ENCODE peak calls at places on chromosomes 6 and 20, in seven cellular contexts. F is OCI-LY7, K is osteocyte, N is neural progenitor cell, H is GM04503, Y is memory B cell, C is EH. I is an unnamed sample.

GRCh38 chr6:14544689-14545088 is 427.1 kb downstream of the CD83 start:
- DNase-seq in K (no peak), Y (no peak), N (no peak), C (no peak), F (peak), H (no peak), I (no peak)

GRCh38 chr6:150592377-150592995 is 7.2 kb upstream of the PLEKHG1 start:
- DNase-seq in H (no peak), N (no peak), Y (no peak), C (no peak), F (no peak), K (no peak), I (no peak)

GRCh38 chr20:53930651-53931504 is 139.5 kb downstream of the BCAS1 start:
- DNase-seq in H (no peak), N (no peak), F (peak), Y (no peak), K (no peak), C (peak), I (peak)

GRCh38 chr6:14129572-14129971 is 12.0 kb downstream of the CD83 start:
- DNase-seq in C (peak), F (peak), K (no peak), Y (no peak), H (peak), N (peak), I (peak)

GRCh38 chr6:152905551-152906299 is 77.1 kb downstream of the FBXO5 start:
- DNase-seq in Y (no peak), C (no peak), F (no peak), H (no peak), K (no peak), N (no peak), I (no peak)

GRCh38 chr6:117495873-117496272 is 13.4 kb downstream of the DCBLD1 start:
- DNase-seq in C (peak), N (no peak), F (no peak), H (no peak), K (no peak), Y (no peak), I (no peak)

GRCh38 chr20:21505161-21505809 is 8.6 kb downstream of the NKX2-2 start:
- DNase-seq in K (no peak), N (peak), Y (peak), H (no peak), F (peak), C (peak), I (peak)

GRCh38 chr20:46027245-46027853 is 1.7 kb upstream of the SLC12A5 start:
- DNase-seq in F (peak), K (no peak), Y (no peak), N (peak), C (peak), H (peak), I (peak)

GRCh38 chr6:41768545-41769308 is 11.0 kb downstream of the FRS3 start:
- DNase-seq in H (no peak), K (no peak), Y (no peak), N (no peak), F (no peak), C (no peak), I (no peak)

GRCh38 chr20:32125511-32125910 is 16.0 kb downstream of the TM9SF4 start:
- DNase-seq in N (no peak), H (no peak), Y (no peak), F (no peak), K (no peak), C (no peak), I (no peak)

GRCh38 chr20:10898555-10898954 is 224.8 kb upstream of the JAG1 start:
- DNase-seq in C (no peak), K (no peak), F (no peak), N (no peak), H (no peak), Y (no peak), I (no peak)

GRCh38 chr6:33075568-33076405 is at the start of gene HLA-DPB1:
- DNase-seq in C (peak), H (peak), Y (peak), F (peak), N (peak), K (no peak), I (peak)

GRCh38 chr20:17499041-17499440 is 32.1 kb downstream of the BFSP1 start:
- DNase-seq in C (peak), N (no peak), H (peak), F (no peak), K (peak), Y (no peak), I (no peak)

GRCh38 chr6:107819976-107820551 is 4.0 kb downstream of the SCML4 start:
- DNase-seq in Y (no peak), N (peak), H (no peak), C (peak), F (no peak), K (peak), I (peak)

GRCh38 chr20:48603116-48603818 is 224.5 kb downstream of the PREX1 start:
- DNase-seq in Y (no peak), F (no peak), N (peak), C (no peak), H (no peak), K (no peak), I (no peak)

GRCh38 chr6:39602590-39603319 is 122.5 kb downstream of the KIF6 start:
- DNase-seq in H (no peak), N (no peak), F (no peak), Y (no peak), K (no peak), C (peak), I (no peak)

GRCh38 chr6:113047148-113047547 is 700.0 kb downstream of the RFPL4B start:
- DNase-seq in F (no peak), K (no peak), Y (no peak), C (peak), H (peak), N (no peak), I (peak)

GRCh38 chr6:1856381-1856780 is 246.7 kb downstream of the FOXC1 start:
- DNase-seq in N (no peak), K (no peak), Y (peak), F (peak), H (no peak), C (peak), I (peak)

GRCh38 chr6:127824061-127824460 is 76.8 kb downstream of the THEMIS start:
- DNase-seq in C (peak), F (no peak), H (no peak), N (no peak), K (no peak), Y (no peak), I (no peak)

GRCh38 chr6:88814909-88815308 is 148.5 kb downstream of the RNGTT start:
- DNase-seq in F (no peak), N (no peak), K (no peak), C (no peak), Y (no peak), H (no peak), I (no peak)

GRCh38 chr6:5866547-5867051 is 140.1 kb downstream of the NRN1 start:
- DNase-seq in C (peak), F (peak), Y (no peak), H (peak), K (no peak), N (no peak), I (peak)

GRCh38 chr6:89242574-89243330 is 25.6 kb upstream of the GABRR1 start:
- DNase-seq in H (no peak), F (peak), N (peak), Y (no peak), K (no peak), C (peak), I (peak)

GRCh38 chr6:760982-761955 is 68.3 kb upstream of the EXOC2 start:
- DNase-seq in N (no peak), F (no peak), H (no peak), K (no peak), C (peak), Y (no peak), I (no peak)

GRCh38 chr20:6697228-6697972 is 70.1 kb upstream of the BMP2 start:
- DNase-seq in N (no peak), C (no peak), F (no peak), H (no peak), K (no peak), Y (no peak), I (no peak)

GRCh38 chr6:147238164-147238563 is 33.9 kb downstream of the STXBP5 start:
- DNase-seq in F (no peak), H (no peak), C (no peak), K (no peak), N (no peak), Y (no peak), I (no peak)

GRCh38 chr6:86193821-86194220 is 551.1 kb upstream of the SYNCRIP start:
- DNase-seq in F (no peak), C (no peak), K (no peak), H (no peak), N (no peak), Y (no peak), I (no peak)

GRCh38 chr20:57769756-57770155 is 59.9 kb upstream of the PMEPA1 start:
- DNase-seq in C (no peak), N (no peak), F (no peak), Y (no peak), H (no peak), K (no peak), I (peak)